ENCODE peak calls at places on chromosomes 1 and 21, in four cellular contexts. T is K562, E is H1, W is SK-N-SH. B is an unnamed sample.

GRCh38 chr21:44953628-44954021 is 13.8 kb downstream of the SLX9 start:
- DNase-seq in E (no peak), W (no peak), T (no peak), B (no peak)

GRCh38 chr1:52877554-52877953 is 35.0 kb downstream of the ZYG11A start:
- DNase-seq in W (no peak), T (no peak), E (no peak), B (no peak)

GRCh38 chr21:26127918-26128317 is 42.7 kb downstream of the APP start:
- DNase-seq in E (no peak), T (no peak), W (no peak), B (no peak)

GRCh38 chr21:40043423-40043822 is 176.2 kb downstream of the PCP4 start:
- DNase-seq in E (no peak), T (no peak), W (no peak), B (no peak)

GRCh38 chr1:226181996-226182714 is 4.4 kb downstream of the ACBD3 start:
- DNase-seq in E (no peak), W (peak), T (no peak), B (peak)

GRCh38 chr1:58584082-58584895 is 7.2 kb upstream of the TACSTD2 start:
- DNase-seq in E (no peak), T (peak), W (no peak), B (no peak)

GRCh38 chr1:98898901-98899300 is 105.8 kb downstream of the PLPPR5 start:
- DNase-seq in T (no peak), E (no peak), W (no peak), B (no peak)

GRCh38 chr1:68149907-68150306 is 82.4 kb downstream of the WLS start:
- DNase-seq in T (no peak), W (no peak), E (no peak), B (no peak)

GRCh38 chr1:9321480-9321849 is 28.8 kb downstream of the SPSB1 start:
- DNase-seq in E (no peak), W (no peak), T (no peak), B (no peak)

GRCh38 chr21:33396436-33396835 is 6.8 kb upstream of the IFNGR2 start:
- DNase-seq in W (no peak), T (no peak), E (no peak), B (no peak)

GRCh38 chr1:19651141-19651737 is 7.1 kb downstream of the NBL1 start:
- DNase-seq in W (peak), E (peak), T (peak), B (peak)

GRCh38 chr1:177505905-177506590 is 335.3 kb downstream of the BRINP2 start:
- DNase-seq in E (no peak), T (no peak), W (no peak), B (no peak)

GRCh38 chr1:203126151-203126865 is 1.2 kb upstream of the ADORA1 start:
- DNase-seq in W (no peak), T (no peak), E (peak), B (no peak)

GRCh38 chr1:44605904-44606615 is 68.2 kb downstream of the TMEM53 start:
- DNase-seq in T (no peak), W (no peak), E (no peak), B (no peak)

GRCh38 chr1:160407819-160408801 is 7.7 kb downstream of the VANGL2 start:
- DNase-seq in W (peak), T (no peak), E (peak), B (no peak)

GRCh38 chr1:94720091-94720793 is 99.9 kb upstream of the SLC44A3 start:
- DNase-seq in E (no peak), T (no peak), W (no peak), B (no peak)

GRCh38 chr1:40078512-40079333 is 18.3 kb downstream of the PPT1 start:
- DNase-seq in E (peak), T (peak), W (peak), B (peak)

GRCh38 chr1:206074839-206075238 is 21.9 kb downstream of the RHEX start:
- DNase-seq in W (no peak), T (peak), E (no peak), B (no peak)

GRCh38 chr1:28021064-28021463 is 61.3 kb downstream of the XKR8 start:
- DNase-seq in T (no peak), E (no peak), W (no peak), B (no peak)

GRCh38 chr1:155131846-155132245 is 3.8 kb upstream of the SLC50A1 start:
- DNase-seq in W (no peak), E (no peak), T (peak), B (no peak)

GRCh38 chr21:41932576-41933258 is 21.1 kb downstream of the C2CD2 start:
- DNase-seq in W (peak), E (no peak), T (peak), B (no peak)

GRCh38 chr1:220914283-220915116 is 35.3 kb downstream of the HLX start:
- DNase-seq in T (no peak), E (no peak), W (no peak), B (no peak)

GRCh38 chr21:29332461-29333354 is 34.0 kb downstream of the BACH1 start:
- DNase-seq in T (no peak), W (no peak), E (no peak), B (no peak)

GRCh38 chr1:38053416-38054091 is 7.0 kb upstream of the POU3F1 start:
- DNase-seq in W (no peak), T (no peak), E (no peak), B (no peak)

GRCh38 chr1:24900486-24900849 is 29.6 kb downstream of the RUNX3 start:
- DNase-seq in T (no peak), W (no peak), E (peak), B (no peak)

GRCh38 chr1:6180578-6181311 is 624 bp upstream of the CHD5 start:
- DNase-seq in T (no peak), E (peak), W (peak), B (peak)

GRCh38 chr1:116340506-116341240 is 32.4 kb upstream of the ATP1A1 start:
- DNase-seq in W (no peak), E (no peak), T (no peak), B (no peak)

GRCh38 chr1:182476625-182477024 is 26.7 kb downstream of the RGSL1 start:
- DNase-seq in E (no peak), W (no peak), T (no peak), B (no peak)

GRCh38 chr1:42013881-42014470 is 95.3 kb upstream of the HIVEP3 start:
- DNase-seq in E (no peak), W (no peak), T (no peak), B (no peak)

GRCh38 chr1:56375184-56375837 is 204.1 kb downstream of the PLPP3 start:
- DNase-seq in E (no peak), T (no peak), W (no peak), B (no peak)

GRCh38 chr1:32772281-32773017 is 44.7 kb downstream of the YARS1 start:
- DNase-seq in T (no peak), W (no peak), E (no peak), B (no peak)

GRCh38 chr1:202068596-202068995 is 54.1 kb upstream of the GPR37L1 start:
- DNase-seq in W (no peak), T (peak), E (no peak), B (no peak)

GRCh38 chr1:222914861-222915632 is 100.2 kb downstream of the DISP1 start:
- DNase-seq in W (no peak), T (no peak), E (no peak), B (no peak)

GRCh38 chr1:202173993-202174392 is 13.6 kb upstream of the PTPN7 start:
- DNase-seq in T (no peak), E (no peak), W (no peak), B (no peak)

GRCh38 chr21:42840411-42841155 is 38.8 kb downstream of the WDR4 start:
- DNase-seq in T (peak), W (no peak), E (no peak), B (no peak)

GRCh38 chr1:21865943-21866628 is 54.0 kb downstream of the LDLRAD2 start:
- DNase-seq in T (peak), W (peak), E (peak), B (peak)

GRCh38 chr1:77220687-77221463 is 1.6 kb upstream of the PIGK start:
- DNase-seq in T (no peak), E (no peak), W (no peak), B (no peak)

GRCh38 chr1:176479920-176480319 is 16.9 kb downstream of the PAPPA2 start:
- DNase-seq in E (peak), W (peak), T (no peak), B (peak)

GRCh38 chr21:45992311-45993209 is 11.0 kb downstream of the COL6A1 start:
- DNase-seq in T (no peak), W (no peak), E (no peak), B (peak)

GRCh38 chr21:45991606-45992301 is 10.2 kb downstream of the COL6A1 start:
- DNase-seq in W (no peak), T (no peak), E (no peak), B (no peak)

GRCh38 chr21:45994086-45994661 is 12.6 kb downstream of the COL6A1 start:
- DNase-seq in T (no peak), W (no peak), E (no peak), B (no peak)

GRCh38 chr21:45994738-45995685 is 13.4 kb downstream of the COL6A1 start:
- DNase-seq in W (no peak), T (no peak), E (no peak), B (peak)

GRCh38 chr21:45993210-45994085 is 11.9 kb downstream of the COL6A1 start:
- DNase-seq in W (no peak), T (no peak), E (no peak), B (peak)
- TF ChIP-seq TEAD4 in W (no peak), T (no peak), E (no peak), B (no peak)

GRCh38 chr1:183991360-183992155 is 46.0 kb downstream of the COLGALT2 start:
- DNase-seq in W (no peak), E (no peak), T (no peak), B (no peak)

GRCh38 chr1:183987593-183988318 is 49.8 kb downstream of the COLGALT2 start:
- DNase-seq in W (no peak), E (no peak), T (no peak), B (no peak)

GRCh38 chr1:183989604-183990003 is 47.9 kb downstream of the COLGALT2 start:
- DNase-seq in W (no peak), E (no peak), T (no peak), B (no peak)

GRCh38 chr1:183986941-183987340 is 50.6 kb downstream of the COLGALT2 start:
- DNase-seq in W (no peak), T (no peak), E (no peak), B (no peak)

DNA sequence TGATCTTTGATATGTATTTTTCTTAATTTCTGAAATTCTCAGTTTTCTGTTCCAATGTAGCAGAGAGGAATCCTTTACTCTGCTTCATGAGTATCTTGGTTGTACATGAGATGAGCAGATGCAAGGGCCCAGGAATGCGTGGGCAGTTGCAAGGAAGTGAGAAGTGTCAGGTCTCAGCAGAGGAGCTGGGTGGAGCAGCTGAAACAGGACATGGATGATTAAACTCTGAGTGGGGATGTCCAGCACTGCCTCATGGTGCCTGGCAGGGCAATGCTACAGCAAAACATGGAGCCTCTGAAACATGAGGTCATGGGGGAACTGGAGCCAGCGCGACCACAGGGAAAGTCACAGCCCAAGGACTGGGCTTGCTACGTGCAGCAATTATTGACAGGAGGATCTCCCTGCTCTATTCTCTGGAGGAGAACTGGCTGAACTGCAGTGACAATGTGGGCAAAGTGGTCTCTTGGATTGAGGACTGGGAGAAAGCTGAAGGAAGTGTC is 48.4 kb downstream of the COLGALT2 start:
- DNase-seq in E (no peak), W (no peak), T (peak), B (no peak)
- TF ChIP-seq TEAD4 in E (no peak), W (no peak), T (peak), B (no peak)

GRCh38 chr21:36927718-36928117 is 38.8 kb downstream of the HLCS start:
- DNase-seq in W (peak), T (peak), E (peak), B (peak)

GRCh38 chr21:36928960-36929359 is 37.5 kb downstream of the HLCS start:
- DNase-seq in T (no peak), E (no peak), W (no peak), B (no peak)

GRCh38 chr21:36926989-36927695 is 39.3 kb downstream of the HLCS start:
- DNase-seq in W (no peak), T (no peak), E (no peak), B (no peak)

GRCh38 chr21:36932417-36932816 is 34.1 kb downstream of the HLCS start:
- DNase-seq in E (no peak), W (no peak), T (no peak), B (no peak)

GRCh38 chr21:36929622-36930021 is 36.8 kb downstream of the HLCS start:
- DNase-seq in E (no peak), T (no peak), W (no peak), B (no peak)
- TF ChIP-seq TEAD4 in E (no peak), T (no peak), W (no peak), B (no peak)

GRCh38 chr1:13759072-13759471 is 59.1 kb downstream of the PRDM2 start:
- DNase-seq in W (no peak), E (no peak), T (no peak), B (no peak)
- TF ChIP-seq TEAD4 in W (no peak), E (no peak), T (no peak), B (no peak)

B was measured in WTC11.